ENCODE peak calls at places on chromosomes 12 and 14, in six cellular contexts. D is left ventricle myocardium inferior; Z is stimulated activated CD4-positive, alpha-beta T cell treated with anti-CD3 and anti-CD28 coated beads, TNF-alpha, amount 100 ng/mL, for 1 hour; X is epithelial cell of esophagus; B is lower lobe of right lung; P is NCI-H748 treated with DMSO at 0.1 percent for 48 hours. Q is an unnamed sample.

GRCh38 chr12:90029317-90029716 is 320.7 kb upstream of the ATP2B1 start:
- DNase-seq in X (no peak), P (no peak), D (no peak), B (no peak), Z (no peak), Q (no peak)

GRCh38 chr12:125696044-125696443 is 630.8 kb downstream of the AACS start:
- DNase-seq in P (no peak), Z (no peak), X (no peak), B (no peak), D (no peak), Q (no peak)

GRCh38 chr12:34390171-34390841 is 368.0 kb downstream of the ALG10 start:
- DNase-seq in P (no peak), Z (no peak), X (no peak), B (peak; percentile 17), D (no peak), Q (no peak)

GRCh38 chr14:65421201-65421981 is 8.9 kb downstream of the FUT8 start:
- DNase-seq in B (no peak), P (no peak), D (no peak), Z (no peak), X (peak; percentile 64), Q (no peak)

GRCh38 chr12:113059071-113059595 is 2.6 kb downstream of the DTX1 start:
- DNase-seq in X (no peak), P (no peak), Z (no peak), D (no peak), B (no peak), Q (no peak)

GRCh38 chr14:87691482-87691881 is 301.5 kb downstream of the GALC start:
- DNase-seq in X (no peak), Z (no peak), D (no peak), B (peak; percentile 47), P (no peak), Q (no peak)

GRCh38 chr14:29410581-29410980 is 517.1 kb downstream of the PRKD1 start:
- DNase-seq in X (no peak), P (no peak), D (no peak), Z (no peak), B (no peak), Q (no peak)

GRCh38 chr14:89443002-89443660 is 26.1 kb upstream of the FOXN3 start:
- DNase-seq in X (peak; percentile 72), B (no peak), D (no peak), P (no peak), Z (no peak), Q (no peak)

GRCh38 chr12:39364196-39364595 is 78.7 kb downstream of the KIF21A start:
- DNase-seq in B (no peak), Z (no peak), X (peak; percentile 56), D (no peak), P (no peak), Q (no peak)

GRCh38 chr12:130710733-130711080 is 5.4 kb downstream of the RIMBP2 start:
- DNase-seq in X (no peak), D (no peak), Z (no peak), P (no peak), B (no peak), Q (no peak)

GRCh38 chr14:99463974-99464373 is 16.7 kb downstream of the SETD3 start:
- DNase-seq in X (no peak), P (no peak), D (no peak), B (no peak), Z (no peak), Q (no peak)

Q was measured in adrenal gland.